ENCODE peak calls at places on chromosomes 2 and 18, in four cellular contexts. J, Y, H and I are unnamed samples.

GRCh38 chr18:13271512-13271911 is 53.0 kb downstream of the LDLRAD4 start:
- DNase-seq in J (no peak), Y (no peak), H (no peak), I (no peak)

GRCh38 chr2:9382604-9383235 is 40.6 kb downstream of the ITGB1BP1 start:
- DNase-seq in J (no peak), Y (no peak), H (no peak), I (no peak)

GRCh38 chr2:19607931-19608762 is 249.7 kb upstream of the OSR1 start:
- DNase-seq in J (no peak), Y (no peak), H (no peak), I (no peak)

GRCh38 chr2:25521665-25522387 is 151.6 kb downstream of the DTNB start:
- DNase-seq in J (peak), Y (peak), H (no peak), I (peak)

GRCh38 chr2:12554235-12555011 is 162.3 kb upstream of the TRIB2 start:
- DNase-seq in J (no peak), Y (no peak), H (no peak), I (no peak)

GRCh38 chr2:177352441-177353070 is 40.0 kb upstream of the AGPS start:
- DNase-seq in J (no peak), Y (no peak), H (no peak), I (peak)

GRCh38 chr2:46036929-46037328 is 260.3 kb upstream of the EPAS1 start:
- DNase-seq in J (no peak), Y (no peak), H (no peak), I (no peak)

GRCh38 chr18:7089369-7089768 is 28.2 kb downstream of the LAMA1 start:
- DNase-seq in J (no peak), Y (no peak), H (no peak), I (no peak)

GRCh38 chr2:16713011-16713423 is 47.4 kb upstream of the CYRIA start:
- DNase-seq in J (no peak), Y (no peak), H (no peak), I (no peak)

GRCh38 chr2:97870396-97870843 is 125.3 kb downstream of the TMEM131 start:
- DNase-seq in J (peak), Y (peak), H (peak), I (peak)

GRCh38 chr18:53426656-53427055 is 797.8 kb downstream of the MBD2 start:
- DNase-seq in J (no peak), Y (no peak), H (no peak), I (no peak)

GRCh38 chr2:241636182-241636982 is 576 bp downstream of the THAP4 start:
- DNase-seq in J (no peak), Y (peak), H (peak), I (no peak)

GRCh38 chr2:241540766-241541561 is 17.6 kb upstream of the BOK start:
- DNase-seq in J (no peak), Y (peak), H (peak), I (no peak)

GRCh38 chr2:177165731-177166711 is 46.6 kb upstream of the HNRNPA3 start:
- DNase-seq in J (peak), Y (peak), H (no peak), I (peak)

GRCh38 chr2:170820647-170821630 is 4.3 kb downstream of the GAD1 start:
- DNase-seq in J (no peak), Y (peak), H (no peak), I (no peak)

GRCh38 chr18:35620765-35621164 is 39.2 kb downstream of the GALNT1 start:
- DNase-seq in J (no peak), Y (no peak), H (no peak), I (no peak)

GRCh38 chr2:112332123-112332696 is 56.8 kb downstream of the ZC3H6 start:
- DNase-seq in J (no peak), Y (no peak), H (no peak), I (no peak)

GRCh38 chr18:44781890-44782289 is 101.2 kb downstream of the SETBP1 start:
- DNase-seq in J (no peak), Y (no peak), H (no peak), I (no peak)

GRCh38 chr18:37019157-37019571 is 190.2 kb downstream of the KIAA1328 start:
- DNase-seq in J (no peak), Y (no peak), H (no peak), I (no peak)

GRCh38 chr18:48828713-48829442 is 121.9 kb downstream of the SMAD7 start:
- DNase-seq in J (no peak), Y (peak), H (no peak), I (no peak)

GRCh38 chr2:46337208-46337994 is 40.2 kb downstream of the EPAS1 start:
- DNase-seq in J (no peak), Y (no peak), H (no peak), I (no peak)

GRCh38 chr2:222239091-222239490 is 59.7 kb downstream of the PAX3 start:
- DNase-seq in J (no peak), Y (no peak), H (no peak), I (no peak)
- TF ChIP-seq SPI1 in J (no peak), Y (no peak), H (no peak), I (no peak)

GRCh38 chr2:67684991-67685390 is 287.9 kb downstream of the ETAA1 start:
- DNase-seq in J (no peak), Y (no peak), H (no peak), I (no peak)

GRCh38 chr2:67686254-67686653 is 289.1 kb downstream of the ETAA1 start:
- DNase-seq in J (no peak), Y (no peak), H (no peak), I (no peak)

GRCh38 chr2:67694464-67694863 is 297.3 kb downstream of the ETAA1 start:
- DNase-seq in J (no peak), Y (no peak), H (no peak), I (no peak)

GRCh38 chr2:67689186-67689585 is 292.1 kb downstream of the ETAA1 start:
- DNase-seq in J (no peak), Y (no peak), H (no peak), I (no peak)

DNA sequence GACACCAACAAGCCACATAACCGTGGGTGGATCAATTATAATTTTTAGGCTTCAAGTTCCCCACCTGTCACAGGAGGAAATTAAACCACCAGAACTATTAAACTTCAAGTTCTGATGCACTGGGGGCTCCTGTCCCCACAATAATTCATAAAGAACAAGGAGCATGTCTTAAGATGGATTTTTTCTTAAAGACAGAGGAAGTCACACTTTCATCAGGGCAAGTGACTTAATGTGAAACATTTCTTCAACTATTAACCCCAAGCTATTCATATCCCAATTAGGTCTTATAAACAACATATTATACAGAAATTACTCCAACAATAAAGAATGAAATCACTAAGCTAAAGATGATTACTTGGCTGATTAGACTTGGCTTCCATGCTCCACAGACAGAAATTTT is 292.5 kb downstream of the ETAA1 start:
- DNase-seq in J (no peak), Y (no peak), H (no peak), I (no peak)
- TF ChIP-seq SPI1 in J (no peak), Y (no peak), H (no peak), I (no peak)

GRCh38 chr2:95054016-95054415 is 28.5 kb downstream of the MAL start:
- DNase-seq in J (no peak), Y (no peak), H (no peak), I (no peak)
- TF ChIP-seq SPI1 in J (no peak), Y (no peak), H (no peak), I (no peak)

DNA sequence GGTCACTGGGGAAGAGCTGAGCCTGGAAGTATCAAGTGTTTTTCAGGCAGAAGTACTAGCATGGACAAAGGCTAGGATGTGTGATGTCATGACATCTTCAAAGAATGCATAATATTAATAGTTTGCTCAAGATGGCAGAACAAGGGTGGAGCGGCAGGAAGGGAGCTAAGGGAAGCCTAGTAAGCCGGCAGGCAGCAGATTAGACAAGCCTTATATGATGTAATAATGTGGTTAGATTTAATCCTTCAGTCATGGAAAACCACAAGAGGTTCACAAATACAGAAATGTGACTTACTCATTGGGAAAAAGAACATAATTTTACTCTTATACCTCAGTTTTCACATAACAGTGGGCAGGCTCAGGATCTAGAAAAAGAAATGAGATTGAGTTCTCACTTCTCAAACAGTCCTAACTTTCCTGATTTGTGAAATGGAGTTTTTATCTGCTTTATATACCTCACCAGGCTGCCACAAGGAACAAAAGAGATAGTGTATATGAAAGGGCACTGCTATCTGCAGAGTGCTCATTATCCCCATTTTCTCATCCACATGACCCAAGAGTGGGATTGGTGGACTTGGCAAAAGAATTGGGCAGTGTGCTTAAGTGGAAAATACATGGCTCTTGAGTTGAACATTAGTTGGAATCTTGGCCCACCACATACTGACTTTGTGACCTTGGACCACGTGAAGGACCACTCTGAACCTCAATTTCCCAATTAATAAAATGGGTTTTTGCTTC is 89.1 kb upstream of the LHCGR start:
- DNase-seq in J (no peak), Y (no peak), H (no peak), I (no peak)
- TF ChIP-seq SPI1 in J (no peak), Y (no peak), H (no peak), I (no peak)

GRCh38 chr2:39448169-39448502 is 11.1 kb upstream of the MAP4K3 start:
- DNase-seq in J (no peak), Y (no peak), H (no peak), I (no peak)

GRCh38 chr2:39443009-39443408 is 5.9 kb upstream of the MAP4K3 start:
- DNase-seq in J (no peak), Y (no peak), H (no peak), I (no peak)

GRCh38 chr2:39451954-39452353 is 14.9 kb upstream of the MAP4K3 start:
- DNase-seq in J (no peak), Y (no peak), H (no peak), I (no peak)

GRCh38 chr2:39445934-39446333 is 8.8 kb upstream of the MAP4K3 start:
- DNase-seq in J (no peak), Y (no peak), H (no peak), I (no peak)

DNA sequence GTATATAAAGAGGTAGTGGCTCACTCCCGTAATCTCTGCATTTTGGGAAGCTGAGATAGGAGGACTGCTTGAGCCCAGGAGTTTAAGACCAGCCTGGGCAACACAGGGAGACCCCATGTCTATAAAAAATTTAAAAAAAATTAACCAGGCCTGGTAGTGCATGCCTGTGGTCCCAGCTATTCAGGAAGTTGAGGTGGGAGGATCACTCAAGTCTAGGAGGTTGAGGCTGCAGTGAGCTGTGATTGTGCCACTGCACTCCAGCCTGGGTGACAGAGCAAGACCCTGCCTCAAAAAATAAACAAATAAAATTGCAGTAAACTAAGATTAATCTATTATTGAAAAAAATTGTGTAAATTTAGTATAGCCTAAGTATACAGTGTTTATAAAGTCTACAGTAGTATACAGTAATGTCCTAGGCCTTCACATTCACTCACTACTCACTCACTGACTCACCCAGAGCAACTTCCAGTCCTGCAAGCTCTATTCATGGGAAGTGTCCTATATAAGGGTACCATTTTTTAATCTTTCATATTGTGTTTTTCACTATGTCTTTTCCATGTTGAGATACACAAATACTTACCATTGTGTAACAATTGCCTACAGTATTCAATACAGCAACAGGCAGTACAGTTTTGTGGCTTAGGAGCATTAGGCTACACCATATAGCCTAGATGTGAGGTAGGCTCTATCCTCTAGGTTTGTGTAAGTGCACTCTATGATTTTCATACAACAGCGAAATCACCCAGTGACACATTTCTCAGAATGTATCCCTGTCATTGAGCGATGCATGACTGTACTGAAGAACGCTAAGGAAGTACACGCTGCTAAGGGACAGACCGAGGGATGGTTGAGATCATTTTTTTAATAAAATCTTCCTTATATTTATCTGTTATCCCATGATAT is 10.4 kb upstream of the MAP4K3 start:
- DNase-seq in J (no peak), Y (no peak), H (no peak), I (no peak)
- TF ChIP-seq SPI1 in J (no peak), Y (no peak), H (no peak), I (no peak)

DNA sequence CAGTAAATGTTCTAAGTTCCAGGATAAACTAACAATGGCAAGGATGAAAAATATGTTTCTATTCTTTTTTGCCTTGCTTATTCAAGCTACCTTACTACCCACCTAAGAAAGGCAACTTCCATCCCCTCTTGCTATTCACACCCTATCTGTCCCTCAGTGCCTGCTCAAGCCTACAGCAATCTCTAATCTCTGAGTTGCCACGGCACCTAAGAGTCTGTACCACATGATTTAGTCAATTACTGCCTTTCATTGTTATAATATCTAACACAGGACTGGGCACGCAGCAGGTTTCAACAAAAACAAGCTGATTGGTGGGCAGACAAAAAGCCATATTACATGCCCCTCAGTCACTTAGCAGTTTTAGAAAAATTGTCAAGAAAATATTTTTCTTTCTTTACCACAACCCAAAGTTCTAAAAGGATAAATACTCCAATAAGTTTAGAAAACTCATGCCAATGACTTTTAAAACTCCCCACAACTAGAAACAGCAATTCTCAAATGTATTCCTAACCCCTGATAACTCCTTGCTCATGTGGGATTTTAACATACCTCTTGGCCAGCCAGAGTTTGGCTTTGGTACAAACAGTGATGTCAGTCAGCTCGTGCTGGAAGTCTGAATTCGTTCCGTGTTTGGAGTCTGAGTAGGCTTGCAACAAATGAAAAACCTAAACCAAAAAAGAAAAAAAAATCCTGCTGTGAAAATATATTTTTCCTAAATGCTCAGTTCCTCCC is 117.3 kb upstream of the ZFP36L2 start:
- DNase-seq in J (no peak), Y (no peak), H (no peak), I (no peak)
- TF ChIP-seq SPI1 in J (no peak), Y (no peak), H (no peak), I (no peak)

DNA sequence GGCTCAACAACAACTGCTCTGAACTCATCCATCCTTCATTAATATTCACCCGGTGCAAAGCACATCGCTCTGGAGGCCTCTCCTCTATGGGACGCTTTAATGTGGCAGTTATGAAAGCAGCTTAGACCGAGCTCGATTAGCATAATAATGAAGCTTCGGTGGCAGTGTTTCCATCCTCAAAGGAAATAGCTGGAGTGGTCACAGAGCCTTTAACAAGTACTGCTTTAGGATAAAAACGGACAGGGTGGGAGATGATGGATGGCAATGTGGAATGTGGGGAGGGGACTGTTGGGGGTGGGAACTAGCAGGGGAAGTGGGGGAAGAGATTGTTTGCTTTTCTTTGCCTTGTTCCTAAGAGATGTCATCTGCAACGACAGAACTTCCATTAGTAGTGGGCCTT is 244.0 kb downstream of the SLC4A3 start:
- DNase-seq in J (no peak), Y (no peak), H (no peak), I (no peak)
- TF ChIP-seq SPI1 in J (no peak), Y (no peak), H (no peak), I (no peak)

DNA sequence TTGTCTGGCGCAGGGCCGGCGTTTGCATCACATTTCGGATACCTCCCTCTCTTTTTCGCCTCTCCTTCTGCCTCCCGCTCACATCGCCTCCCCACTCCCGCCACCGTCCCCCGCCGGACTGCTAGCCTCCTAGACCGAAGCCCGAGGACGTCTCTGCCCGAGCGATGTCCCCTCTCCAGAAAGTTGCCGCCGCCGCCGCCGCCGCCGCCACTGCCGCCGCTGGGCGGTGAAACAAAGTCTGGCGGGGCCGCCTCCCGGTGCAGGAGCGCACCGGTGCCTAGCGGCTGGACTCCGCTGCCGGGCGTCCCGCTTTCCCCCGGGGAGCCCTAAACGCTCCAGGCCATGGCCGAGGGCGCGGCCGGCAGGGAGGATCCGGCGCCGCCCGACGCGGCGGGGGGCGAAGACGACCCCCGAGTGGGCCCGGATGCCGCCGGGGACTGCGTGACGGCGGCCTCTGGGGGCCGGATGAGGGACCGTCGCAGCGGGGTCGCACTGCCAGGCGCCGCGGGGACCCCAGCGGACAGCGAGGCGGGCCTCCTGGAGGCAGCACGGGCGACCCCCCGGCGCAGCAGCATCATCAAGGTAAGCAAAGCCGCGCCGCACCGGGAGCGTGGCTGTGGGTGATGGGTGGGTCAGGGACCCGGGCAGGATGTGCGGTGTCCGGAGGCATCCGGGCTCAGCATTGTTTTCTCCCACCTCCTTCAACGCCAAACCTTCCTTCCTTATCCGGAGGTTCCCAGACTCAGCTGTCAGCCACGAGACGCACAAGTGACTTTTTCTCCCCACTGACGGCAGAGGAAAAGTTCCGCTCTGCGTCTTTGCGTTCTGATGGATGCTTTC is 585 bp downstream of the PLCL1 start:
- DNase-seq in J (no peak), Y (peak), H (no peak), I (no peak)
- TF ChIP-seq SPI1 in J (no peak), Y (no peak), H (no peak), I (no peak)